ENCODE peak calls at places on chromosome 1, in five cellular contexts. One of them, this sample, is unnamed. For H3K9me3, the result is how much of the 10 kb centered on the place peaks cover.

GRCh38 chr1:39378377-39378776 is 113.1 kb upstream of the BMP8A start:
- DNase-seq in CD4-positive, alpha-beta T cell: no peak
- DNase-seq in small intestine: peak
- DNase-seq in H9: peak
- DNase-seq in left ventricle myocardium inferior: no peak
- DNase-seq in this sample: no peak

GRCh38 chr1:195723796-195724194 is 884.4 kb downstream of the KCNT2 start:
- DNase-seq in CD4-positive, alpha-beta T cell: no peak
- DNase-seq in left ventricle myocardium inferior: no peak
- DNase-seq in small intestine: no peak
- DNase-seq in H9: no peak
- DNase-seq in this sample: no peak

GRCh38 chr1:171566467-171566866 is 55.6 kb upstream of the MYOCOS start:
- DNase-seq in small intestine: no peak
- DNase-seq in H9: no peak
- DNase-seq in left ventricle myocardium inferior: no peak
- DNase-seq in CD4-positive, alpha-beta T cell: no peak
- DNase-seq in this sample: no peak

GRCh38 chr1:71780681-71781080 is 501.7 kb downstream of the NEGR1 start:
- DNase-seq in left ventricle myocardium inferior: no peak
- DNase-seq in small intestine: no peak
- DNase-seq in H9: no peak
- DNase-seq in CD4-positive, alpha-beta T cell: no peak
- DNase-seq in this sample: no peak

GRCh38 chr1:56189454-56189853 is 389.9 kb downstream of the PLPP3 start:
- DNase-seq in left ventricle myocardium inferior: no peak
- DNase-seq in CD4-positive, alpha-beta T cell: no peak
- DNase-seq in H9: no peak
- DNase-seq in small intestine: no peak
- DNase-seq in this sample: no peak

GRCh38 chr1:26043765-26044164 is 2.2 kb downstream of the SLC30A2 start:
- DNase-seq in left ventricle myocardium inferior: no peak
- DNase-seq in small intestine: no peak
- DNase-seq in H9: no peak
- DNase-seq in CD4-positive, alpha-beta T cell: no peak
- DNase-seq in this sample: no peak

GRCh38 chr1:91148641-91149069 is 126.8 kb upstream of the ZNF644 start:
- DNase-seq in small intestine: no peak
- DNase-seq in H9: no peak
- DNase-seq in CD4-positive, alpha-beta T cell: no peak
- DNase-seq in left ventricle myocardium inferior: no peak
- DNase-seq in this sample: no peak

GRCh38 chr1:6260961-6261614 is at the start of gene GPR153:
- DNase-seq in left ventricle myocardium inferior: peak
- DNase-seq in CD4-positive, alpha-beta T cell: no peak
- DNase-seq in H9: peak
- DNase-seq in small intestine: peak
- DNase-seq in this sample: no peak

GRCh38 chr1:100360790-100361232 is 8.5 kb downstream of the CDC14A start:
- DNase-seq in left ventricle myocardium inferior: peak
- DNase-seq in H9: no peak
- DNase-seq in small intestine: no peak
- DNase-seq in CD4-positive, alpha-beta T cell: no peak
- DNase-seq in this sample: no peak

GRCh38 chr1:25477448-25478034 is 46.8 kb downstream of the MACO1 start:
- DNase-seq in H9: no peak
- DNase-seq in CD4-positive, alpha-beta T cell: no peak
- DNase-seq in left ventricle myocardium inferior: no peak
- DNase-seq in small intestine: no peak
- DNase-seq in this sample: no peak

GRCh38 chr1:53890522-53890941 is 935 bp upstream of the YIPF1 start:
- DNase-seq in CD4-positive, alpha-beta T cell: no peak
- DNase-seq in left ventricle myocardium inferior: no peak
- DNase-seq in H9: no peak
- DNase-seq in small intestine: peak
- DNase-seq in this sample: no peak

GRCh38 chr1:194807530-194808220 is 1621.3 kb upstream of the B3GALT2 start:
- DNase-seq in left ventricle myocardium inferior: no peak
- DNase-seq in small intestine: no peak
- DNase-seq in CD4-positive, alpha-beta T cell: no peak
- DNase-seq in H9: no peak
- DNase-seq in this sample: no peak

GRCh38 chr1:40802078-40803075 is 18.8 kb downstream of the KCNQ4 start:
- DNase-seq in CD4-positive, alpha-beta T cell: peak
- DNase-seq in left ventricle myocardium inferior: peak
- DNase-seq in H9: peak
- DNase-seq in small intestine: peak
- DNase-seq in this sample: peak

GRCh38 chr1:34747638-34747941 is 7.3 kb upstream of the GJB5 start:
- DNase-seq in CD4-positive, alpha-beta T cell: no peak
- DNase-seq in left ventricle myocardium inferior: no peak
- DNase-seq in small intestine: no peak
- DNase-seq in H9: no peak
- DNase-seq in this sample: no peak

GRCh38 chr1:149942207-149942606 is 5.5 kb upstream of the MTMR11 start:
- DNase-seq in CD4-positive, alpha-beta T cell: no peak
- DNase-seq in left ventricle myocardium inferior: no peak
- DNase-seq in small intestine: no peak
- DNase-seq in H9: peak
- DNase-seq in this sample: no peak

GRCh38 chr1:215891673-215892072 is 324.6 kb downstream of the KCTD3 start:
- DNase-seq in CD4-positive, alpha-beta T cell: no peak
- DNase-seq in left ventricle myocardium inferior: no peak
- DNase-seq in H9: no peak
- DNase-seq in small intestine: no peak
- DNase-seq in this sample: no peak

GRCh38 chr1:43970911-43971310 is 1.1 kb downstream of the DPH2 start:
- DNase-seq in left ventricle myocardium inferior: no peak
- DNase-seq in H9: no peak
- DNase-seq in CD4-positive, alpha-beta T cell: no peak
- DNase-seq in small intestine: no peak
- DNase-seq in this sample: no peak

GRCh38 chr1:30575066-30575465 is 148.3 kb downstream of the MATN1 start:
- DNase-seq in H9: no peak
- DNase-seq in CD4-positive, alpha-beta T cell: no peak
- DNase-seq in left ventricle myocardium inferior: no peak
- DNase-seq in small intestine: no peak
- DNase-seq in this sample: no peak

GRCh38 chr1:207031632-207032258 is 811 bp downstream of the C1orf116 start:
- DNase-seq in left ventricle myocardium inferior: no peak
- DNase-seq in CD4-positive, alpha-beta T cell: no peak
- DNase-seq in small intestine: peak
- DNase-seq in H9: no peak
- DNase-seq in this sample: no peak

GRCh38 chr1:10451286-10451685 is 1.5 kb downstream of the CORT start:
- DNase-seq in H9: no peak
- DNase-seq in left ventricle myocardium inferior: no peak
- DNase-seq in small intestine: no peak
- DNase-seq in CD4-positive, alpha-beta T cell: no peak
- DNase-seq in this sample: no peak

GRCh38 chr1:49229555-49229954 is 452.9 kb upstream of the BEND5 start:
- DNase-seq in H9: peak
- DNase-seq in left ventricle myocardium inferior: no peak
- DNase-seq in small intestine: peak
- DNase-seq in CD4-positive, alpha-beta T cell: no peak
- DNase-seq in this sample: no peak

GRCh38 chr1:226686440-226687436 is 52.3 kb downstream of the ITPKB start:
- DNase-seq in small intestine: no peak
- DNase-seq in H9: no peak
- DNase-seq in CD4-positive, alpha-beta T cell: no peak
- DNase-seq in left ventricle myocardium inferior: no peak
- DNase-seq in this sample: no peak

GRCh38 chr1:6438047-6438525 is 13.5 kb downstream of the ESPN start:
- DNase-seq in small intestine: peak
- DNase-seq in CD4-positive, alpha-beta T cell: peak
- DNase-seq in left ventricle myocardium inferior: peak
- DNase-seq in H9: peak
- DNase-seq in this sample: peak

GRCh38 chr1:112390775-112391602 is 5.0 kb upstream of the CTTNBP2NL start:
- DNase-seq in CD4-positive, alpha-beta T cell: peak
- DNase-seq in left ventricle myocardium inferior: peak
- DNase-seq in H9: peak
- DNase-seq in small intestine: peak
- DNase-seq in this sample: no peak

GRCh38 chr1:97845805-97846204 is 75.0 kb downstream of the DPYD start:
- DNase-seq in H9: no peak
- DNase-seq in CD4-positive, alpha-beta T cell: no peak
- DNase-seq in left ventricle myocardium inferior: no peak
- DNase-seq in small intestine: no peak
- DNase-seq in this sample: no peak

GRCh38 chr1:212287261-212287895 is 2.2 kb downstream of the PPP2R5A start:
- DNase-seq in left ventricle myocardium inferior: no peak
- DNase-seq in H9: no peak
- DNase-seq in small intestine: no peak
- DNase-seq in CD4-positive, alpha-beta T cell: no peak
- DNase-seq in this sample: no peak
- H3K27ac ChIP-seq in left ventricle myocardium inferior: peak
- H3K27ac ChIP-seq in H9: no peak
- H3K27ac ChIP-seq in small intestine: no peak
- H3K27ac ChIP-seq in CD4-positive, alpha-beta T cell: no peak
- H3K27ac ChIP-seq in this sample: peak

GRCh38 chr1:2855206-2856075 is 53.9 kb upstream of the TTC34 start:
- DNase-seq in small intestine: no peak
- DNase-seq in H9: no peak
- DNase-seq in CD4-positive, alpha-beta T cell: no peak
- DNase-seq in left ventricle myocardium inferior: no peak
- DNase-seq in this sample: peak

GRCh38 chr1:2856076-2856390 is 54.5 kb upstream of the TTC34 start:
- DNase-seq in H9: no peak
- DNase-seq in CD4-positive, alpha-beta T cell: no peak
- DNase-seq in left ventricle myocardium inferior: no peak
- DNase-seq in small intestine: no peak
- DNase-seq in this sample: no peak

GRCh38 chr1:2858676-2859075 is 57.2 kb upstream of the TTC34 start:
- DNase-seq in H9: no peak
- DNase-seq in left ventricle myocardium inferior: no peak
- DNase-seq in small intestine: no peak
- DNase-seq in CD4-positive, alpha-beta T cell: no peak
- DNase-seq in this sample: no peak

GRCh38 chr1:2857521-2857920 is 56.0 kb upstream of the TTC34 start:
- DNase-seq in CD4-positive, alpha-beta T cell: no peak
- DNase-seq in small intestine: no peak
- DNase-seq in left ventricle myocardium inferior: no peak
- DNase-seq in H9: no peak
- DNase-seq in this sample: peak

DNA sequence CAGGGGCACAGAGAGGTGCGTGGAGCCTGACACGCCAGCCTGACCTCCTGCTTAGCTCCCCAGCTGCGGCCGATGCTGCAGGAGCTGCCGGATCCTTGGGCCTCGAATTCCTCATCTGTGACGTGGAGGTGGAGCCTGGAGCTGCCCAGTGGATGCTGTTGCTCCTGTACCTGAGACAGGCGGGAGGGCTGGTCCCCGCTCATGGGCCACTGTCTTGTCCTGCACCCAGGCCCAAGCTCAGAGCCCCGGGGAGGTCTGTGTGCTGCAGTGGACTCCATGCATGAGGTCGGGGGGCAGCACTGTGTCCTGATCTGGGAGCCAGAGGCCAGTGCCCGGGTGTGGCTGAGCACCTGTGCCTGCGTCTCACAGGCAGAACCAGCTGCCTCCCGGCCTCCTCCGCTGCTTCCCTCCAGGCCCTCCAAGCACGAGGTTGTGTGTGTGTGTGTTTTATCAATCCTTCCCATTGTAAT is 55.4 kb upstream of the TTC34 start:
- DNase-seq in small intestine: no peak
- DNase-seq in CD4-positive, alpha-beta T cell: no peak
- DNase-seq in left ventricle myocardium inferior: no peak
- DNase-seq in H9: no peak
- DNase-seq in this sample: peak
- H3K9me3 ChIP-seq in small intestine: under half
- H3K9me3 ChIP-seq in CD4-positive, alpha-beta T cell: under half
- H3K9me3 ChIP-seq in left ventricle myocardium inferior: under half
- H3K9me3 ChIP-seq in H9: half or more
- H3K9me3 ChIP-seq in this sample: under half

GRCh38 chr1:81876901-81877750 is 76.4 kb downstream of the ADGRL2 start:
- DNase-seq in small intestine: peak
- DNase-seq in left ventricle myocardium inferior: no peak
- DNase-seq in H9: no peak
- DNase-seq in CD4-positive, alpha-beta T cell: no peak
- DNase-seq in this sample: no peak
- H3K27ac ChIP-seq in small intestine: no peak
- H3K27ac ChIP-seq in left ventricle myocardium inferior: peak
- H3K27ac ChIP-seq in H9: no peak
- H3K27ac ChIP-seq in CD4-positive, alpha-beta T cell: no peak
- H3K27ac ChIP-seq in this sample: no peak

DNA sequence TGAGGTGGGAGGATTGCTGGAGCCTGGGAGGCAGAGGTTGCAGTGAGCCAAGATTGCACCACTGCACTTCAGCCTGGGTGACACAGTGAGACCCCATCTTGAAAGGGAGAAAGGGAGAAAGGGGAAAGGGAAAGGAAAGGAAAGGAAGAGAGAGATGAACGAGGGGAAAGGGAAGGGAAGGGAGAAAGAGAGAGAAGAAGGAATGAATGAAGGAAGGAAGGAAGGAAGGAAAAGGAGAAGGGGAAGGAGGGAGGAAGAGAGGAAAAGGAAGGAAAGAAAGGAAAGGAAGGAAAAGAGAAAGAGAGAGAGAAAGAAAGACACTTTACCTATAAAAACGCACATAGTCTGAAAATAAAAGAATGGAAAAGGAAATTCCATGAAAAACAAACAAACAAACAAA is 18.0 kb downstream of the ZNF695 start:
- DNase-seq in small intestine: no peak
- DNase-seq in left ventricle myocardium inferior: no peak
- DNase-seq in H9: no peak
- DNase-seq in CD4-positive, alpha-beta T cell: no peak
- DNase-seq in this sample: no peak
- H3K9me3 ChIP-seq in small intestine: under half
- H3K9me3 ChIP-seq in left ventricle myocardium inferior: half or more
- H3K9me3 ChIP-seq in H9: half or more
- H3K9me3 ChIP-seq in CD4-positive, alpha-beta T cell: half or more
- H3K9me3 ChIP-seq in this sample: under half